ENCODE peak calls at places on chromosomes 16 and 17, in six cellular contexts. U, X, P, Z, M and E are unnamed samples.

GRCh38 chr17:17091856-17092756 is 49.8 kb downstream of the MPRIP start:
- ATAC-seq in Z (no peak), X (no peak), M (no peak), U (no peak), P (peak), E (no peak)

GRCh38 chr16:4160663-4161436 is 44.6 kb upstream of the ADCY9 start:
- ATAC-seq in U (no peak), P (peak), M (no peak), Z (no peak), X (no peak), E (no peak)

GRCh38 chr16:28495098-28495793 is 803 bp downstream of the APOBR start:
- ATAC-seq in Z (no peak), P (no peak), U (no peak), M (no peak), X (no peak), E (no peak)

GRCh38 chr16:56372013-56372634 is 53.2 kb downstream of the AMFR start:
- ATAC-seq in U (peak), M (no peak), P (peak), Z (no peak), X (no peak), E (no peak)

GRCh38 chr17:76691379-76692191 is 19.2 kb downstream of the MXRA7 start:
- ATAC-seq in Z (no peak), X (no peak), M (no peak), U (no peak), P (no peak), E (no peak)

GRCh38 chr16:13046422-13046821 is 145.0 kb downstream of the SHISA9 start:
- ATAC-seq in X (no peak), M (no peak), P (no peak), Z (no peak), U (no peak), E (no peak)

GRCh38 chr17:4520881-4521600 is 22.4 kb downstream of the SPNS2 start:
- ATAC-seq in Z (no peak), M (peak), U (no peak), P (no peak), X (peak), E (no peak)

GRCh38 chr17:78855561-78856165 is 15.0 kb upstream of the USP36 start:
- ATAC-seq in X (no peak), U (no peak), Z (no peak), P (no peak), M (no peak), E (peak)

GRCh38 chr17:77330602-77331081 is 189.9 kb downstream of the SEC14L1 start:
- ATAC-seq in P (no peak), X (no peak), U (no peak), M (no peak), Z (peak), E (no peak)

GRCh38 chr16:11949527-11949926 is 7.7 kb upstream of the NPIPB2 start:
- ATAC-seq in M (peak), U (no peak), P (peak), X (peak), Z (peak), E (peak)

GRCh38 chr17:3944485-3945388 is 19.5 kb downstream of the ATP2A3 start:
- ATAC-seq in X (peak), Z (peak), M (peak), P (peak), U (peak), E (peak)